ENCODE peak calls at places on chromosomes 7 and 10, in four cellular contexts. One of them, this sample, is unnamed.

GRCh38 chr10:108036298-108036697 is 871.8 kb upstream of the SORCS1 start:
- DNase-seq in activated CD8-positive, alpha-beta memory T cell treated with anti-CD3 and anti-CD28 coated beads for 24 hours: no peak
- DNase-seq in 8988T: no peak
- DNase-seq in germinal center: no peak
- DNase-seq in this sample: no peak

GRCh38 chr7:102436123-102436522 is 2.7 kb downstream of the ORAI2 start:
- DNase-seq in 8988T: no peak
- DNase-seq in activated CD8-positive, alpha-beta memory T cell treated with anti-CD3 and anti-CD28 coated beads for 24 hours: no peak
- DNase-seq in germinal center: no peak
- DNase-seq in this sample: no peak

GRCh38 chr7:135300913-135301765 is 67.5 kb downstream of the STRA8 start:
- DNase-seq in activated CD8-positive, alpha-beta memory T cell treated with anti-CD3 and anti-CD28 coated beads for 24 hours: no peak
- DNase-seq in 8988T: no peak
- DNase-seq in germinal center: no peak
- DNase-seq in this sample: no peak

GRCh38 chr7:66173856-66174255 is 31.3 kb upstream of the TPST1 start:
- DNase-seq in 8988T: no peak
- DNase-seq in germinal center: no peak
- DNase-seq in activated CD8-positive, alpha-beta memory T cell treated with anti-CD3 and anti-CD28 coated beads for 24 hours: no peak
- DNase-seq in this sample: no peak

GRCh38 chr7:41573017-41573416 is 129.9 kb downstream of the INHBA start:
- DNase-seq in 8988T: no peak
- DNase-seq in germinal center: no peak
- DNase-seq in activated CD8-positive, alpha-beta memory T cell treated with anti-CD3 and anti-CD28 coated beads for 24 hours: no peak
- DNase-seq in this sample: no peak

GRCh38 chr10:35041502-35041879 is 48.6 kb downstream of the CUL2 start:
- DNase-seq in germinal center: no peak
- DNase-seq in 8988T: no peak
- DNase-seq in activated CD8-positive, alpha-beta memory T cell treated with anti-CD3 and anti-CD28 coated beads for 24 hours: no peak
- DNase-seq in this sample: no peak

GRCh38 chr7:25854059-25854458 is 297.9 kb upstream of the NFE2L3 start:
- DNase-seq in germinal center: no peak
- DNase-seq in 8988T: no peak
- DNase-seq in activated CD8-positive, alpha-beta memory T cell treated with anti-CD3 and anti-CD28 coated beads for 24 hours: no peak
- DNase-seq in this sample: peak; percentile 48

GRCh38 chr7:155357573-155358041 is 59.9 kb downstream of the INSIG1 start:
- DNase-seq in 8988T: no peak
- DNase-seq in activated CD8-positive, alpha-beta memory T cell treated with anti-CD3 and anti-CD28 coated beads for 24 hours: no peak
- DNase-seq in germinal center: no peak
- DNase-seq in this sample: no peak

GRCh38 chr10:121165276-121165675 is 314.1 kb downstream of the WDR11 start:
- DNase-seq in activated CD8-positive, alpha-beta memory T cell treated with anti-CD3 and anti-CD28 coated beads for 24 hours: no peak
- DNase-seq in 8988T: no peak
- DNase-seq in germinal center: no peak
- DNase-seq in this sample: no peak

GRCh38 chr7:155802291-155802690 is 10.0 kb downstream of the SHH start:
- DNase-seq in activated CD8-positive, alpha-beta memory T cell treated with anti-CD3 and anti-CD28 coated beads for 24 hours: no peak
- DNase-seq in 8988T: no peak
- DNase-seq in germinal center: no peak
- DNase-seq in this sample: no peak

GRCh38 chr7:7792089-7792488 is 73.7 kb upstream of the RPA3 start:
- DNase-seq in 8988T: no peak
- DNase-seq in germinal center: no peak
- DNase-seq in activated CD8-positive, alpha-beta memory T cell treated with anti-CD3 and anti-CD28 coated beads for 24 hours: no peak
- DNase-seq in this sample: no peak

This sample was measured in neural progenitor cell.